ENCODE peak calls at places on chromosomes 2 and 18, in four cellular contexts. One of them, this sample, is unnamed.

GRCh38 chr2:238847432-238847801 is 468 bp upstream of the TWIST2 start:
- DNase-seq in dermis microvascular lymphatic vessel endothelial cell: no peak
- DNase-seq in H1: no peak
- DNase-seq in heart left ventricle: no peak
- DNase-seq in this sample: no peak

GRCh38 chr2:50143822-50144575 is 887.9 kb downstream of the NRXN1 start:
- DNase-seq in dermis microvascular lymphatic vessel endothelial cell: peak; percentile 16
- DNase-seq in H1: no peak
- DNase-seq in heart left ventricle: peak; percentile 10
- DNase-seq in this sample: no peak

GRCh38 chr2:239735131-239735828 is 289.9 kb downstream of the NDUFA10 start:
- DNase-seq in heart left ventricle: no peak
- DNase-seq in H1: no peak
- DNase-seq in dermis microvascular lymphatic vessel endothelial cell: no peak
- DNase-seq in this sample: no peak

GRCh38 chr2:109184368-109184767 is 55.4 kb downstream of the SH3RF3 start:
- DNase-seq in dermis microvascular lymphatic vessel endothelial cell: no peak
- DNase-seq in H1: no peak
- DNase-seq in heart left ventricle: no peak
- DNase-seq in this sample: no peak

GRCh38 chr2:240922982-240923537 is 16.9 kb downstream of the CROCC2 start:
- DNase-seq in heart left ventricle: peak; percentile 5
- DNase-seq in dermis microvascular lymphatic vessel endothelial cell: no peak
- DNase-seq in H1: no peak
- DNase-seq in this sample: no peak

GRCh38 chr2:1907849-1908533 is 163.7 kb upstream of the PXDN start:
- DNase-seq in dermis microvascular lymphatic vessel endothelial cell: no peak
- DNase-seq in heart left ventricle: no peak
- DNase-seq in H1: no peak
- DNase-seq in this sample: no peak

GRCh38 chr2:48900321-48901014 is 144.9 kb upstream of the LHCGR start:
- DNase-seq in H1: no peak
- DNase-seq in dermis microvascular lymphatic vessel endothelial cell: no peak
- DNase-seq in heart left ventricle: no peak
- DNase-seq in this sample: no peak

GRCh38 chr2:15945909-15946705 is 5.8 kb downstream of the MYCN start:
- DNase-seq in dermis microvascular lymphatic vessel endothelial cell: no peak
- DNase-seq in H1: no peak
- DNase-seq in heart left ventricle: no peak
- DNase-seq in this sample: no peak

GRCh38 chr2:84495539-84496146 is 20.7 kb upstream of the DNAH6 start:
- DNase-seq in dermis microvascular lymphatic vessel endothelial cell: peak; percentile 75
- DNase-seq in H1: no peak
- DNase-seq in heart left ventricle: no peak
- DNase-seq in this sample: peak; percentile 38

GRCh38 chr2:177758591-177759371 is 313.8 kb downstream of the PDE11A start:
- DNase-seq in dermis microvascular lymphatic vessel endothelial cell: peak; percentile 79
- DNase-seq in heart left ventricle: peak; percentile 23
- DNase-seq in H1: peak; percentile 13
- DNase-seq in this sample: no peak

GRCh38 chr18:13216732-13217465 is 1.7 kb upstream of the LDLRAD4 start:
- DNase-seq in H1: no peak
- DNase-seq in dermis microvascular lymphatic vessel endothelial cell: peak; percentile 54
- DNase-seq in heart left ventricle: peak; percentile 66
- DNase-seq in this sample: no peak

GRCh38 chr2:28251337-28251736 is 141.3 kb upstream of the FOSL2 start:
- DNase-seq in dermis microvascular lymphatic vessel endothelial cell: no peak
- DNase-seq in H1: no peak
- DNase-seq in heart left ventricle: no peak
- DNase-seq in this sample: no peak

GRCh38 chr2:79792097-79792496 is 279.2 kb downstream of the CTNNA2 start:
- DNase-seq in dermis microvascular lymphatic vessel endothelial cell: no peak
- DNase-seq in H1: no peak
- DNase-seq in heart left ventricle: no peak
- DNase-seq in this sample: no peak

GRCh38 chr18:79950440-79951341 is 762 bp downstream of the SLC66A2 start:
- DNase-seq in H1: no peak
- DNase-seq in heart left ventricle: no peak
- DNase-seq in dermis microvascular lymphatic vessel endothelial cell: peak; percentile 45
- DNase-seq in this sample: no peak

GRCh38 chr2:199738723-199739412 is 112.1 kb downstream of the FTCDNL1 start:
- DNase-seq in H1: no peak
- DNase-seq in heart left ventricle: no peak
- DNase-seq in dermis microvascular lymphatic vessel endothelial cell: no peak
- DNase-seq in this sample: no peak

GRCh38 chr18:43571078-43571689 is 293.9 kb upstream of the SYT4 start:
- DNase-seq in heart left ventricle: no peak
- DNase-seq in dermis microvascular lymphatic vessel endothelial cell: peak; percentile 58
- DNase-seq in H1: no peak
- DNase-seq in this sample: no peak

GRCh38 chr2:157747695-157748370 is 119.2 kb upstream of the ACVR1C start:
- DNase-seq in heart left ventricle: no peak
- DNase-seq in dermis microvascular lymphatic vessel endothelial cell: no peak
- DNase-seq in H1: no peak
- DNase-seq in this sample: no peak

GRCh38 chr2:105398522-105399206 is at the start of gene FHL2:
- DNase-seq in dermis microvascular lymphatic vessel endothelial cell: peak; percentile 87
- DNase-seq in heart left ventricle: peak; percentile 74
- DNase-seq in H1: peak; percentile 60
- DNase-seq in this sample: peak; percentile 50

GRCh38 chr18:59604877-59605276 is 92.3 kb downstream of the CCBE1 start:
- DNase-seq in dermis microvascular lymphatic vessel endothelial cell: no peak
- DNase-seq in H1: no peak
- DNase-seq in heart left ventricle: no peak
- DNase-seq in this sample: no peak

GRCh38 chr18:63578357-63578958 is 8.7 kb upstream of the SERPINB13 start:
- DNase-seq in H1: no peak
- DNase-seq in dermis microvascular lymphatic vessel endothelial cell: peak; percentile 34
- DNase-seq in heart left ventricle: no peak
- DNase-seq in this sample: no peak

GRCh38 chr18:57737661-57738060 is 65.5 kb downstream of the ATP8B1 start:
- DNase-seq in heart left ventricle: peak; percentile 62
- DNase-seq in dermis microvascular lymphatic vessel endothelial cell: no peak
- DNase-seq in H1: no peak
- DNase-seq in this sample: peak; percentile 86

GRCh38 chr2:58918138-58918537 is 677.0 kb upstream of the FANCL start:
- DNase-seq in dermis microvascular lymphatic vessel endothelial cell: no peak
- DNase-seq in heart left ventricle: no peak
- DNase-seq in H1: no peak
- DNase-seq in this sample: no peak

GRCh38 chr18:43772907-43773306 is 495.6 kb upstream of the SYT4 start:
- DNase-seq in H1: no peak
- DNase-seq in dermis microvascular lymphatic vessel endothelial cell: no peak
- DNase-seq in heart left ventricle: peak; percentile 66
- DNase-seq in this sample: no peak

This sample was measured in lung.